ENCODE peak calls at places on chromosome 18, in five cellular contexts. C is fibroblast of pulmonary artery, Q is epithelial cell of esophagus, F is left ventricle myocardium inferior, Y is lower leg skin. D is an unnamed sample.

GRCh38 chr18:79643049-79643765 is 36.4 kb upstream of the CTDP1 start:
- DNase-seq in C (no peak), Q (no peak), F (no peak), Y (no peak), D (no peak)

GRCh38 chr18:60445341-60445740 is 72.8 kb upstream of the MC4R start:
- DNase-seq in C (peak; percentile 6), Q (no peak), F (no peak), Y (no peak), D (no peak)

GRCh38 chr18:34467059-34467458 is 242.3 kb upstream of the NOL4 start:
- DNase-seq in C (no peak), Q (peak; percentile 43), F (no peak), Y (no peak), D (no peak)

GRCh38 chr18:79477711-79478483 is 82.2 kb downstream of the NFATC1 start:
- DNase-seq in C (no peak), Q (no peak), F (peak; percentile 6), Y (peak; percentile 75), D (peak; percentile 77)

GRCh38 chr18:50928551-50928950 is 39.3 kb upstream of the ELAC1 start:
- DNase-seq in C (no peak), Q (peak; percentile 3), F (no peak), Y (no peak), D (no peak)

GRCh38 chr18:13502585-13502984 is 223.8 kb downstream of the FAM210A start:
- DNase-seq in C (no peak), Q (no peak), F (peak; percentile 46), Y (no peak), D (no peak)

GRCh38 chr18:6781846-6782245 is 52.3 kb downstream of the ARHGAP28 start:
- DNase-seq in C (peak; percentile 40), Q (peak; percentile 10), F (no peak), Y (no peak), D (no peak)

GRCh38 chr18:66724664-66725356 is 120.9 kb upstream of the CDH19 start:
- DNase-seq in C (peak; percentile 31), Q (peak; percentile 56), F (no peak), Y (no peak), D (no peak)

GRCh38 chr18:71223487-71223886 is 934.6 kb downstream of the SOCS6 start:
- DNase-seq in C (peak; percentile 68), Q (peak; percentile 1), F (no peak), Y (no peak), D (no peak)

GRCh38 chr18:23291456-23292205 is 156.3 kb downstream of the CABLES1 start:
- DNase-seq in C (peak; percentile 80), Q (peak; percentile 66), F (no peak), Y (no peak), D (no peak)

GRCh38 chr18:32243358-32243757 is 53.5 kb downstream of the MEP1B start:
- DNase-seq in C (no peak), Q (no peak), F (no peak), Y (no peak), D (no peak)

GRCh38 chr18:61803393-61803792 is 89.4 kb downstream of the RNF152 start:
- DNase-seq in C (no peak), Q (no peak), F (no peak), Y (no peak), D (no peak)

GRCh38 chr18:69757733-69758132 is 189.9 kb downstream of the CD226 start:
- DNase-seq in C (peak; percentile 17), Q (peak; percentile 56), F (no peak), Y (no peak), D (no peak)

GRCh38 chr18:75529394-75529793 is 101.9 kb upstream of the SMIM21 start:
- DNase-seq in C (no peak), Q (no peak), F (no peak), Y (no peak), D (no peak)

GRCh38 chr18:75531851-75532241 is 104.3 kb upstream of the SMIM21 start:
- DNase-seq in C (no peak), Q (no peak), F (no peak), Y (no peak), D (no peak)

GRCh38 chr18:75530548-75531211 is 103.2 kb upstream of the SMIM21 start:
- DNase-seq in C (peak; percentile 45), Q (no peak), F (peak; percentile 66), Y (no peak), D (no peak)

GRCh38 chr18:75530118-75530517 is 102.6 kb upstream of the SMIM21 start:
- DNase-seq in C (peak; percentile 16), Q (no peak), F (no peak), Y (no peak), D (no peak)

GRCh38 chr18:75531212-75531850 is 103.8 kb upstream of the SMIM21 start:
- DNase-seq in C (no peak), Q (no peak), F (no peak), Y (no peak), D (no peak)
- TF ChIP-seq CTCF in C (no peak), Q (no peak), F (no peak), Y (no peak), D (no peak)

DNA sequence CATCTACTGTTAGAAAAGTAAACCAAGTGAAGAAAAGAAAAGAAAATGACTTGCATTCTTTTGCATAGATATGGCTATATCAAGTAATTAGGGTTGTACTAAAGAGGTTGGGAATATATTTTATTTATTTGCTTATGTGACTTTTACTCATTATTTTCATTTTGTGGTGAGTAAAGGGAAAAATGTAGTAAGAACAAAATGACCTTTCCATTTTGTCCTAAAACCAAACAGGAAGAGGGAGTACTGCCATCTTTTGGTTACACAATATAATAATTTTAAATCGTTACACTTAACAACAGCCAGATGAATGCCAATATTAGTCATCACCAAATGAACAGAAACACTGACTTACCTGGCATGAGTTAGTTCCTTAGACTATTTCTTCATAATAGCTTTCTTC is 47.3 kb upstream of the NDUFV2 start:
- DNase-seq in C (peak; percentile 90), Q (peak; percentile 90), F (no peak), Y (no peak), D (no peak)
- TF ChIP-seq CTCF in C (peak; percentile 15), Q (peak; percentile 15), F (peak; percentile 39), Y (no peak), D (peak; percentile 81)

GRCh38 chr18:46061796-46062195 is 10.3 kb downstream of the PSTPIP2 start:
- DNase-seq in C (no peak), Q (no peak), F (no peak), Y (no peak), D (no peak)
- TF ChIP-seq CTCF in C (no peak), Q (no peak), F (no peak), Y (no peak), D (no peak)

DNA sequence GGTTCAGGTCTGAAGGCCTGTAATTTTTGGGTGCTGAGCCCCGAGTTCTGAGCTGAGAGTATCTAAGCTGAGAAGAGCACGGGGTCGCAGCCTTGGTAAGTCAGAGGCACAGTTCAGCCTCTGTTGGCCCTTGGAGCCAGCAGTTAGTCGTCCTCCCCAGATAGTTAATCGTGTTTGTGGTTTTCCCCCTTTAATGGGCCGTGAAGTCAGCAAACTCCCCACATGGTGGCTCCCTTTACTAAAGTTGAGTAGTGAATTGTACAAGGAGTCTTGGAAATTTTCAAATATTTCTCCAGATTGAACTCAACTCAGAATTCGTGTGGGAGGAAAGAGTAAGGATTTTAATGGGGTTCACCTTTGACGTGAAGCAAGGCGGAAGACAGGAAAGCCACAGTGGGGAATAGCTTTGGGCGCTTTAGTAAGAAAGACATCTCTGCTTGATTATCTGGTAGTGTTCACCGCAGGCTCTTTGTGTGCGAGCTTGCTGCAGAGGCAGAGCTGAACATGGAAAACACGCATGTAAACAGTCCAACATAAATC is 2.4 kb upstream of the ADCYAP1 start:
- DNase-seq in C (peak; percentile 51), Q (no peak), F (no peak), Y (peak; percentile 31), D (no peak)
- TF ChIP-seq CTCF in C (peak; percentile 42), Q (no peak), F (no peak), Y (no peak), D (peak; percentile 74)

GRCh38 chr18:11037841-11038240 is 111.5 kb downstream of the PIEZO2 start:
- DNase-seq in C (no peak), Q (no peak), F (no peak), Y (no peak), D (no peak)

GRCh38 chr18:11042247-11042646 is 107.1 kb downstream of the PIEZO2 start:
- DNase-seq in C (peak; percentile 71), Q (no peak), F (no peak), Y (no peak), D (no peak)

GRCh38 chr18:11043694-11044093 is 105.7 kb downstream of the PIEZO2 start:
- DNase-seq in C (no peak), Q (no peak), F (no peak), Y (no peak), D (no peak)

GRCh38 chr18:11040359-11040758 is 109.0 kb downstream of the PIEZO2 start:
- DNase-seq in C (peak; percentile 51), Q (no peak), F (no peak), Y (no peak), D (no peak)

DNA sequence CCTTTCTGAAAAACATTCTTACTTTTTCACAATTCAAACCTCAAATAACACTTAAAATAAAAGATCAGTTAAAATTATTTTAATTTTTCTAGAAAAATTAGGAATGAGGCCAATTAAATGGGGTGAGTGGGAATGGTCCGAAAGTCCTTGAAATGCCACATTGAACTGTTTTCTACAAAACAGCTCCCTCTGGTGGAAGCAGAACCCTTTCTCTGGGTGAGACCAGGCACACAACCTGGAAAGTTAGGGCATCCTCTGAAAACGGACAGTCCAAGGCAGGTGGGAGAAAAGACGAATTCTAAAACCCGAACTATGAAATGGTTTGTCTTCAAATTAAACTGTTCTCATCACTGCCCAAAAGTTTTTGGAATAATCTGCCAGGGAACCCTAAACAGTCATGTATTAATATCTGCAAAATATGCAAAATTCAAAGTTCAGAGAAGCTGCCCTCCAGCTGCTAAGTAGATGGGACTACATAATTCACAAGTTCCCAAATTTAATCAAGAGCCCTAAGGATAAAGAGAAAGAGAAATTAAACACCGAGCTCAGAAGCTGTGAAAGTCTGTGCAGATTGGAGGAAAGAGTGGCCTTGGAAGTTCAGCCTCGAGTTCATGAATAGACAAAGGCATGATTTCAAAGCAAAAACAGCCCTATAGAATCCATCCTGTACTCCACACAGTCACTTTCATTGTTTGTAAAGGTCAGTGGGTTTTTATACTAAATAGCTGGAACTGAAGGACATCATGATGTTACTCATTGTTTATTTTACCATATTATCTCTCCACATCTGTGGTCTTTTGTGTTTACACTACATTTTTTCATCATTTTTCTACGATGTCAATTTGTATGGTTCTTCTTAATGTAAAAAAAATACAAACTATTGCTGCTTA is 108.3 kb downstream of the PIEZO2 start:
- DNase-seq in C (peak; percentile 78), Q (peak; percentile 20), F (no peak), Y (no peak), D (no peak)
- TF ChIP-seq CTCF in C (peak; percentile 89), Q (peak; percentile 59), F (peak; percentile 81), Y (peak; percentile 32), D (peak; percentile 97)

DNA sequence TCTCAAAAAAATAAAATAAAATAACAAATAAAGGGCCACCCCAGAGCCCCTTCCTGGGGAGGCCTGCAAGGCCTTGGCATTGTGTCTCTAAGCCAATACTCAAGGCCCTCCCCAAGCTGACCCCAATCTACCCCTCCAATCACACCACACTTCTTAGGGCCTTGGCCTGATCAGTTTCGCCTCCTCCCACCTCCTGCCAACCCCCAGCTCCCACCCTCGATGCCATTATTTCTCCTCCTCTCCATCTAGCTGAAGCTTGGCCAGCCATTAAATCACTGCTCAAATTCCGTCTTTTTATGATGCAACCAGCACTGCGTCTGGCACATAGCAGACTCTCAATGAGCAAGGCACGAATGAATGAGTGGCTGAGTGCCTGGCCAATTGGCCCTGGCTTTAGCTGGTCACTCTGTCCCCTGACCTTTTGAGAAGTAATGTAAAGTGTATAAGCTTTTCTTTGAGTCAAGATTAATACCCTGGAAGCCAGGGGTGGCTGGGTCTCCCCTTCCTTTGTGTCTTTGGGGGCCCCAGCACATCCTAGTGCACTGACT is 55.9 kb downstream of the SMAD7 start:
- DNase-seq in C (no peak), Q (no peak), F (no peak), Y (no peak), D (peak; percentile 24)
- TF ChIP-seq CTCF in C (no peak), Q (no peak), F (no peak), Y (no peak), D (no peak)